ENCODE peak calls at places on chromosome 19, in six cellular contexts. Y is H7, S is AG09319, R is IMR-90, C is AG04450, Z is GM04504. F is an unnamed sample.

GRCh38 chr19:7293795-7294570 is at the start of gene INSR:
- DNase-seq in S (peak; percentile 74), R (peak; percentile 84), C (peak; percentile 47), Y (peak; percentile 99), Z (peak; percentile 76), F (peak; percentile 12)

GRCh38 chr19:13052447-13053232 is 50.0 kb downstream of the LYL1 start:
- DNase-seq in S (no peak), R (no peak), C (no peak), Z (no peak), Y (no peak), F (no peak)

GRCh38 chr19:35164418-35164817 is 9.9 kb downstream of the FXYD5 start:
- DNase-seq in Y (no peak), R (no peak), S (no peak), Z (no peak), C (no peak), F (no peak)

GRCh38 chr19:18452386-18452785 is 14.5 kb upstream of the ISYNA1 start:
- DNase-seq in S (no peak), C (no peak), Z (no peak), R (no peak), Y (no peak), F (no peak)

GRCh38 chr19:31503211-31503610 is 154.0 kb upstream of the TSHZ3 start:
- DNase-seq in R (no peak), Z (no peak), Y (no peak), C (no peak), S (no peak), F (no peak)

GRCh38 chr19:51615991-51616390 is 14.2 kb downstream of the SIGLEC5 start:
- DNase-seq in S (no peak), R (no peak), Y (no peak), Z (no peak), C (no peak), F (no peak)

GRCh38 chr19:18328340-18329034 is 5.6 kb upstream of the LSM4 start:
- DNase-seq in Z (peak; percentile 98), R (peak; percentile 97), S (peak; percentile 94), C (peak; percentile 95), Y (peak; percentile 96), F (peak; percentile 97)

GRCh38 chr19:38267780-38268430 is 3.5 kb downstream of the SPINT2 start:
- DNase-seq in S (no peak), Y (no peak), R (no peak), Z (no peak), C (no peak), F (no peak)